ENCODE peak calls at places on chromosomes 1 and 21, in seven cellular contexts. One of them, this sample, is unnamed.

GRCh38 chr1:234478152-234478480 is 863 bp downstream of the TARBP1 start:
- DNase-seq in GM12878: no peak
- DNase-seq in neural progenitor cell: peak; percentile 78
- DNase-seq in fibroblast of mammary gland: peak; percentile 26
- DNase-seq in AG04450: no peak
- DNase-seq in HCT116: no peak
- DNase-seq in IMR-90: peak; percentile 28
- DNase-seq in this sample: peak; percentile 87

GRCh38 chr1:168771104-168771630 is 42.2 kb upstream of the DPT start:
- DNase-seq in HCT116: no peak
- DNase-seq in IMR-90: no peak
- DNase-seq in GM12878: no peak
- DNase-seq in neural progenitor cell: no peak
- DNase-seq in fibroblast of mammary gland: no peak
- DNase-seq in AG04450: no peak
- DNase-seq in this sample: no peak

GRCh38 chr1:77889671-77890070 is 1.2 kb downstream of the NEXN start:
- DNase-seq in HCT116: no peak
- DNase-seq in GM12878: no peak
- DNase-seq in IMR-90: peak; percentile 91
- DNase-seq in AG04450: peak; percentile 68
- DNase-seq in fibroblast of mammary gland: peak; percentile 80
- DNase-seq in neural progenitor cell: no peak
- DNase-seq in this sample: no peak

GRCh38 chr1:232951605-232952004 is 1.2 kb downstream of the NTPCR start:
- DNase-seq in fibroblast of mammary gland: no peak
- DNase-seq in HCT116: no peak
- DNase-seq in GM12878: no peak
- DNase-seq in AG04450: no peak
- DNase-seq in neural progenitor cell: no peak
- DNase-seq in IMR-90: no peak
- DNase-seq in this sample: no peak

GRCh38 chr21:18220498-18220897 is 24.1 kb upstream of the CHODL start:
- DNase-seq in GM12878: no peak
- DNase-seq in IMR-90: no peak
- DNase-seq in HCT116: no peak
- DNase-seq in fibroblast of mammary gland: no peak
- DNase-seq in AG04450: no peak
- DNase-seq in neural progenitor cell: no peak
- DNase-seq in this sample: no peak

GRCh38 chr1:223654083-223654482 is 11.4 kb downstream of the CAPN8 start:
- DNase-seq in AG04450: no peak
- DNase-seq in IMR-90: no peak
- DNase-seq in fibroblast of mammary gland: no peak
- DNase-seq in HCT116: no peak
- DNase-seq in neural progenitor cell: no peak
- DNase-seq in GM12878: no peak
- DNase-seq in this sample: no peak

GRCh38 chr1:20366076-20366765 is 75.5 kb downstream of the VWA5B1 start:
- DNase-seq in AG04450: no peak
- DNase-seq in IMR-90: peak; percentile 20
- DNase-seq in neural progenitor cell: peak; percentile 62
- DNase-seq in HCT116: no peak
- DNase-seq in fibroblast of mammary gland: peak; percentile 41
- DNase-seq in GM12878: no peak
- DNase-seq in this sample: no peak

GRCh38 chr21:41499920-41500319 is 8.0 kb downstream of the TMPRSS2 start:
- DNase-seq in fibroblast of mammary gland: no peak
- DNase-seq in GM12878: no peak
- DNase-seq in IMR-90: no peak
- DNase-seq in neural progenitor cell: no peak
- DNase-seq in HCT116: no peak
- DNase-seq in AG04450: no peak
- DNase-seq in this sample: no peak

GRCh38 chr1:209670441-209671082 is 4.7 kb upstream of the G0S2 start:
- DNase-seq in AG04450: no peak
- DNase-seq in GM12878: no peak
- DNase-seq in HCT116: no peak
- DNase-seq in fibroblast of mammary gland: no peak
- DNase-seq in neural progenitor cell: no peak
- DNase-seq in IMR-90: no peak
- DNase-seq in this sample: no peak

GRCh38 chr1:29531596-29531995 is 295.3 kb downstream of the PTPRU start:
- DNase-seq in HCT116: no peak
- DNase-seq in IMR-90: no peak
- DNase-seq in fibroblast of mammary gland: no peak
- DNase-seq in AG04450: no peak
- DNase-seq in GM12878: no peak
- DNase-seq in neural progenitor cell: no peak
- DNase-seq in this sample: no peak

GRCh38 chr1:151837197-151837596 is 2.4 kb downstream of the C2CD4D start:
- DNase-seq in IMR-90: no peak
- DNase-seq in fibroblast of mammary gland: no peak
- DNase-seq in neural progenitor cell: no peak
- DNase-seq in AG04450: no peak
- DNase-seq in HCT116: no peak
- DNase-seq in GM12878: no peak
- DNase-seq in this sample: no peak

GRCh38 chr1:202376247-202376646 is 27.7 kb downstream of the PPP1R12B start:
- DNase-seq in AG04450: no peak
- DNase-seq in IMR-90: peak; percentile 52
- DNase-seq in HCT116: no peak
- DNase-seq in GM12878: no peak
- DNase-seq in neural progenitor cell: no peak
- DNase-seq in fibroblast of mammary gland: peak; percentile 36
- DNase-seq in this sample: no peak

GRCh38 chr1:153344718-153345025 is 4.0 kb downstream of the PGLYRP4 start:
- DNase-seq in IMR-90: no peak
- DNase-seq in AG04450: no peak
- DNase-seq in GM12878: no peak
- DNase-seq in fibroblast of mammary gland: no peak
- DNase-seq in HCT116: no peak
- DNase-seq in neural progenitor cell: no peak
- DNase-seq in this sample: no peak

GRCh38 chr1:200038987-200039848 is 11.7 kb downstream of the NR5A2 start:
- DNase-seq in neural progenitor cell: peak; percentile 82
- DNase-seq in IMR-90: no peak
- DNase-seq in HCT116: peak; percentile 10
- DNase-seq in AG04450: no peak
- DNase-seq in fibroblast of mammary gland: peak; percentile 7
- DNase-seq in GM12878: no peak
- DNase-seq in this sample: peak; percentile 15

GRCh38 chr1:200038645-200038986 is 11.1 kb downstream of the NR5A2 start:
- DNase-seq in HCT116: no peak
- DNase-seq in GM12878: no peak
- DNase-seq in IMR-90: no peak
- DNase-seq in fibroblast of mammary gland: no peak
- DNase-seq in AG04450: no peak
- DNase-seq in neural progenitor cell: peak; percentile 93
- DNase-seq in this sample: no peak

GRCh38 chr1:200036616-200037270 is 9.2 kb downstream of the NR5A2 start:
- DNase-seq in HCT116: no peak
- DNase-seq in IMR-90: no peak
- DNase-seq in AG04450: no peak
- DNase-seq in neural progenitor cell: peak; percentile 45
- DNase-seq in fibroblast of mammary gland: no peak
- DNase-seq in GM12878: no peak
- DNase-seq in this sample: no peak

GRCh38 chr1:200037501-200037900 is 10.0 kb downstream of the NR5A2 start:
- DNase-seq in HCT116: no peak
- DNase-seq in AG04450: no peak
- DNase-seq in neural progenitor cell: no peak
- DNase-seq in IMR-90: no peak
- DNase-seq in fibroblast of mammary gland: no peak
- DNase-seq in GM12878: no peak
- DNase-seq in this sample: no peak

DNA sequence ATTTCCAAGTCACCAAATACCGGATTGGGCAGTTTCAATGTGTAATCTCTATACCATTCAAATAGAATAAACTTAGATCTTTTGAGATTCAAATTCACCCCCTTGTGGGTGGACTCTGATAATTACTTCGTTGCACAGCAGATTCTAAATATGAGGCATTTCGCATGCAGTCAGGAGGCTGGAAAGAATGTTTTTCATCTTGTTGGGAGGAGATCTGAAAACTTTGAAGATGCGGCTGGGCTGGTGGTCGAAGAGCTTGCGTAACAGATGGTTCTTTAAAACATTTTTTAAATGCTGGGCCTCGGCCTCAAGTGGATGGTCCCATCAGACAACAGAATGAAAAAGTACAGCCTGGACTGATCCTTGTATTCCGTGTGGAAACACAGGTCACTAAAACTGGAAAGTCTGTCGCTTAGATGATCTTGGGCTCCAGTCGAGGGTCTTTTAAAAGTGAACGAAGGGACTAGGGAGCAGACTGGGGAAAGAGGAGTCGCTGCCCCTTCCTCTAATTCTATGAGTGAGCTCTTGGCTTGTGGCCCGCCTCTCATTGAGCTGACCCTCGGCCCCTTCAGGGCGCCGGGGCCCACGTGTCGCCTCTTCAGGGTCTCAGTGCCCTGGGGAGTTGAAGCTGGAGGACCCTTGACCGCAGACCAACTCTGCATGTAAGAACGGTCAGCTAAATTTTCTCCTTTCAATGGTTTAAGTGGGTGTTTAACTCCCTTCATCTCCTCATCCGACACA is 10.6 kb downstream of the NR5A2 start:
- DNase-seq in fibroblast of mammary gland: no peak
- DNase-seq in IMR-90: no peak
- DNase-seq in HCT116: no peak
- DNase-seq in AG04450: no peak
- DNase-seq in GM12878: no peak
- DNase-seq in neural progenitor cell: no peak
- DNase-seq in this sample: no peak
- H3K4me3 ChIP-seq in fibroblast of mammary gland: no peak overlapping the region
- H3K4me3 ChIP-seq in IMR-90: no peak overlapping the region
- H3K4me3 ChIP-seq in HCT116: no peak overlapping the region
- H3K4me3 ChIP-seq in AG04450: no peak overlapping the region
- H3K4me3 ChIP-seq in GM12878: no peak overlapping the region
- H3K4me3 ChIP-seq in neural progenitor cell: peak overlapping the region; percentile 64
- H3K4me3 ChIP-seq in this sample: no peak overlapping the region

DNA sequence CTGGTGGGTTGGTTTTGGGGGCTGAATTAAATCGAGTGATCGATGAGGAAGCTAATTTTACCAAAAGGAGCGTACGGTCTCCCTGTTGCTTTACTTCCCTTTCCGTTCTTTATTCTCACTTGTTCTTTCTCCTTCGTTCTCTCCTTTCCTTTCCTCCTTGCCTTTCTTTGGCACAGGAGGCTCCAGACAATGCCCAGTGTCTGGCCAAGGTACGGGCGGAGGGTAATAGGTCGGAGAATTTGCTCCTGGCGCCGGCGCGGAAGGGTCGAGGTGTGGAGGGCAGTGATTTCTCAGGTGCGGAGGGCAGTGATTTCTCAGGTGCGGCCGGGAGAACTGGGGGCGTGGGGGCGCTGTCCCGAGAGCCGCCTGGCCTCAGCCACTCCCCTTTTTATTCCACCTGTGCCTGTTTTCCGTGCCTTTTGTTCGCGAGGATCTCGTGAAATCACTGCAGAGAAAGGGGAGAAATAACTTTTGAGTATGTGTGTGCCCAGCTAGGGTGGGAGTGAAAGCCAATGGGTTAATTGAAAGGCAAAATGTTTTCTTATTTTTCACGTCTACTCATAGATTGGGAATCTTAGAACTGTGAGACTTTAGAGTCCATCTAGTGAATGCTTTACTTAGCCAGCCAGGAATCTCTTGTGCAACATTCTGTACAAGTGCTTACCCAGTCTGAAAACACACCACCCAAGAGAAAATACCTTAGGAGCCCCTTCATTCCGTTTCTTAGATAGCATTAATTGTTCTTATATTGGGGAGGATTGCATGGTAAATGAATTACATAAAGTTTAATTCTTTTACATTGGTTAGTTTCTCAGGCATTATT is 1.3 kb downstream of the FNBP1L start:
- DNase-seq in HCT116: no peak
- DNase-seq in IMR-90: peak; percentile 65
- DNase-seq in AG04450: no peak
- DNase-seq in GM12878: no peak
- DNase-seq in neural progenitor cell: peak; percentile 60
- DNase-seq in fibroblast of mammary gland: peak; percentile 47
- DNase-seq in this sample: no peak
- TF ChIP-seq CTCF in HCT116: peak; percentile 26
- TF ChIP-seq CTCF in IMR-90: no peak
- TF ChIP-seq CTCF in AG04450: peak; percentile 7
- TF ChIP-seq CTCF in GM12878: no peak
- TF ChIP-seq CTCF in neural progenitor cell: peak; percentile 28
- TF ChIP-seq CTCF in fibroblast of mammary gland: no peak
- TF ChIP-seq CTCF in this sample: no peak

DNA sequence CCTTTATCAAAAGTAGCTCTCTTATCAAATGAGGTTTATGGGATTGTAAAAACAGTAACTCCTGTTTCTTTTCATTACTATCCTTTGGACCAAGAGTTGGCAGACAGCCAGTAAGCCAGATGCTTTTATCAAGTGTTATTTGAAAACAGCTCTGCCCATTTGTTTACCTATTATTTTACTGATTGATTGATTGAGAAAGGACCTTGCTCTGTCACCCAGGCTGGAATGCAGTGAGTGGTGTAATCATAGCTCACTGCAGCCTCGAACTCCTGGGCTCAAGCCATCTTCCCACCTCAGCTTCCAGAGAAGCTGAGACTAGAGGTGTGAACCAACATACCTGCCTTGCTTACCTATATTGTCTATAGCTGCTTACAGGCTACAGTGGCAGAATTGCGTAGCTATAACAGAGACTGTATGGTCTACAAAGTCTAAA is 3.6 kb downstream of the PRKAB2 start:
- DNase-seq in GM12878: no peak
- DNase-seq in AG04450: no peak
- DNase-seq in fibroblast of mammary gland: peak; percentile 60
- DNase-seq in HCT116: no peak
- DNase-seq in IMR-90: peak; percentile 42
- DNase-seq in neural progenitor cell: no peak
- DNase-seq in this sample: no peak
- H3K4me3 ChIP-seq in GM12878: no peak overlapping the region
- H3K4me3 ChIP-seq in AG04450: no peak overlapping the region
- H3K4me3 ChIP-seq in fibroblast of mammary gland: no peak overlapping the region
- H3K4me3 ChIP-seq in HCT116: no peak overlapping the region
- H3K4me3 ChIP-seq in IMR-90: no peak overlapping the region
- H3K4me3 ChIP-seq in neural progenitor cell: no peak overlapping the region
- H3K4me3 ChIP-seq in this sample: no peak overlapping the region

GRCh38 chr1:154628122-154628405 is 20.1 kb upstream of the ADAR start:
- DNase-seq in fibroblast of mammary gland: no peak
- DNase-seq in AG04450: no peak
- DNase-seq in neural progenitor cell: no peak
- DNase-seq in GM12878: no peak
- DNase-seq in IMR-90: no peak
- DNase-seq in HCT116: no peak
- DNase-seq in this sample: no peak

GRCh38 chr1:154626456-154627246 is 18.7 kb upstream of the ADAR start:
- DNase-seq in neural progenitor cell: peak; percentile 23
- DNase-seq in AG04450: no peak
- DNase-seq in fibroblast of mammary gland: no peak
- DNase-seq in IMR-90: no peak
- DNase-seq in HCT116: no peak
- DNase-seq in GM12878: no peak
- DNase-seq in this sample: no peak

GRCh38 chr1:154624756-154625643 is 17.0 kb upstream of the ADAR start:
- DNase-seq in neural progenitor cell: no peak
- DNase-seq in fibroblast of mammary gland: peak; percentile 82
- DNase-seq in IMR-90: peak; percentile 97
- DNase-seq in GM12878: no peak
- DNase-seq in HCT116: no peak
- DNase-seq in AG04450: peak; percentile 85
- DNase-seq in this sample: no peak

GRCh38 chr1:154629160-154630073 is 21.4 kb upstream of the ADAR start:
- DNase-seq in AG04450: no peak
- DNase-seq in neural progenitor cell: no peak
- DNase-seq in GM12878: no peak
- DNase-seq in IMR-90: peak; percentile 65
- DNase-seq in fibroblast of mammary gland: no peak
- DNase-seq in HCT116: no peak
- DNase-seq in this sample: no peak

GRCh38 chr1:154627247-154628121 is 19.5 kb upstream of the ADAR start:
- DNase-seq in GM12878: no peak
- DNase-seq in neural progenitor cell: peak; percentile 92
- DNase-seq in HCT116: peak; percentile 82
- DNase-seq in IMR-90: peak; percentile 88
- DNase-seq in AG04450: no peak
- DNase-seq in fibroblast of mammary gland: peak; percentile 91
- DNase-seq in this sample: peak; percentile 90
- TF ChIP-seq CTCF in GM12878: no peak
- TF ChIP-seq CTCF in neural progenitor cell: no peak
- TF ChIP-seq CTCF in HCT116: no peak
- TF ChIP-seq CTCF in IMR-90: no peak
- TF ChIP-seq CTCF in AG04450: no peak
- TF ChIP-seq CTCF in fibroblast of mammary gland: no peak
- TF ChIP-seq CTCF in this sample: no peak